ENCODE peak calls at places on chromosome 21, in five cellular contexts. Y is lower lobe of right lung; Q is bronchial epithelial cell; A is activated CD8-positive, alpha-beta memory T cell treated with anti-CD3 and anti-CD28 coated beads, Interleukin-2, amount 50 U/mL, for 48 hours; W is amniotic stem cell. V is an unnamed sample.

GRCh38 chr21:33396436-33396835 is 6.8 kb upstream of the IFNGR2 start:
- DNase-seq in Q (no peak), A (no peak), W (no peak), Y (no peak), V (no peak)

GRCh38 chr21:25031750-25032149 is 575.5 kb downstream of the MRPL39 start:
- DNase-seq in W (no peak), Q (no peak), A (no peak), Y (no peak), V (no peak)

GRCh38 chr21:24823247-24823646 is 784.0 kb downstream of the MRPL39 start:
- DNase-seq in Q (no peak), A (no peak), W (no peak), Y (no peak), V (no peak)

GRCh38 chr21:39788383-39788782 is 43.4 kb downstream of the IGSF5 start:
- DNase-seq in W (peak; percentile 80), A (no peak), Q (peak; percentile 54), Y (peak; percentile 82), V (peak; percentile 24)

GRCh38 chr21:31103163-31103562 is 64.9 kb upstream of the KRTAP19-8 start:
- DNase-seq in W (no peak), Q (no peak), Y (no peak), A (no peak), V (no peak)

GRCh38 chr21:17780539-17780938 is 38.6 kb downstream of the C21orf91 start:
- DNase-seq in Q (peak; percentile 67), W (no peak), A (no peak), Y (no peak), V (no peak)

GRCh38 chr21:31900121-31900895 is 27.5 kb downstream of the HUNK start:
- DNase-seq in Y (no peak), A (no peak), W (no peak), Q (no peak), V (no peak)

GRCh38 chr21:45892156-45892919 is 89.2 kb upstream of the COL6A1 start:
- DNase-seq in A (no peak), Y (peak; percentile 70), Q (no peak), W (no peak), V (no peak)

GRCh38 chr21:44085491-44086321 is 21.5 kb upstream of the PWP2 start:
- DNase-seq in Y (no peak), W (no peak), Q (no peak), A (peak; percentile 48), V (no peak)

GRCh38 chr21:28893687-28894086 is 99.0 kb downstream of the LTN1 start:
- DNase-seq in W (no peak), Y (no peak), A (no peak), Q (no peak), V (no peak)

GRCh38 chr21:34693192-34693810 is 24.5 kb downstream of the CLIC6 start:
- DNase-seq in W (peak; percentile 40), Q (peak; percentile 62), A (no peak), Y (no peak), V (peak; percentile 48)

GRCh38 chr21:46091118-46091517 is 6.8 kb upstream of the COL6A2 start:
- DNase-seq in W (no peak), Y (no peak), Q (no peak), A (peak; percentile 46), V (no peak)

GRCh38 chr21:39381009-39381408 is 32.1 kb upstream of the HMGN1 start:
- DNase-seq in Q (no peak), Y (no peak), A (no peak), W (no peak), V (no peak)

GRCh38 chr21:43313221-43313938 is 113.6 kb downstream of the SIK1 start:
- DNase-seq in A (no peak), Q (no peak), Y (no peak), W (no peak), V (no peak)

GRCh38 chr21:37231247-37231645 is 35.9 kb downstream of the VPS26C start:
- DNase-seq in W (no peak), A (no peak), Q (no peak), Y (no peak), V (no peak)

GRCh38 chr21:45580181-45580575 is 37.9 kb upstream of the SLC19A1 start:
- DNase-seq in W (no peak), Q (no peak), Y (peak; percentile 37), A (peak; percentile 42), V (no peak)